ENCODE peak calls at places on chromosomes 11 and 22, in eight cellular contexts. G is mesendoderm; Y is stimulated activated CD4-positive, alpha-beta T cell treated with anti-CD3 and anti-CD28 coated beads, Interleukin-2, amount 100 ng/mL, for 48 hours; L is memory B cell; F is activated CD4-positive, alpha-beta T cell treated with anti-CD3 and anti-CD28 coated beads for 36 hours; D is choroid plexus epithelial cell; N is GM12891; Q is NCI-H1436. E is an unnamed sample.

GRCh38 chr11:31649567-31649966 is 140.0 kb downstream of the ELP4 start:
- DNase-seq in L (no peak), N (no peak), G (no peak), D (no peak), Y (no peak), Q (no peak), F (no peak), E (no peak)

GRCh38 chr22:47787501-47788227 is 1025.2 kb downstream of the TBC1D22A start:
- DNase-seq in Q (no peak), N (no peak), G (no peak), L (no peak), Y (no peak), D (no peak), F (no peak), E (no peak)

GRCh38 chr22:39462443-39463147 is 5.8 kb downstream of the MGAT3 start:
- DNase-seq in L (no peak), N (no peak), Y (no peak), G (peak), Q (no peak), F (no peak), D (no peak), E (no peak)

GRCh38 chr11:121671276-121672168 is 218.8 kb upstream of the SORL1-AS1 start:
- DNase-seq in G (no peak), D (peak), Y (no peak), L (no peak), F (no peak), Q (peak), N (no peak), E (no peak)

GRCh38 chr11:71213696-71214552 is 38.5 kb downstream of the SHANK2 start:
- DNase-seq in Q (no peak), G (no peak), L (no peak), Y (no peak), D (no peak), F (no peak), N (no peak), E (no peak)

GRCh38 chr11:106958506-106959248 is 59.6 kb downstream of the GUCY1A2 start:
- DNase-seq in N (no peak), G (no peak), F (no peak), Q (no peak), Y (no peak), L (no peak), D (peak), E (no peak)

GRCh38 chr11:8178297-8178696 is 9.5 kb upstream of the RIC3 start:
- DNase-seq in L (no peak), D (no peak), G (peak), N (no peak), Q (no peak), Y (no peak), F (no peak), E (no peak)

GRCh38 chr22:24321999-24322398 is 51.4 kb downstream of the SPECC1L start:
- DNase-seq in D (no peak), L (no peak), Y (no peak), F (no peak), G (no peak), N (no peak), Q (no peak), E (no peak)

GRCh38 chr11:61793084-61793828 is 545 bp downstream of the FEN1 start:
- DNase-seq in L (no peak), Q (no peak), G (no peak), F (peak), N (no peak), D (no peak), Y (no peak), E (no peak)

GRCh38 chr22:20267441-20268288 is 453 bp downstream of the RTN4R start:
- DNase-seq in N (no peak), Q (no peak), F (peak), D (no peak), Y (no peak), G (peak), L (no peak), E (no peak)

GRCh38 chr22:49370841-49371301 is 456.8 kb downstream of the BRD1 start:
- DNase-seq in G (no peak), L (no peak), Y (no peak), Q (no peak), D (no peak), N (no peak), F (no peak), E (no peak)

GRCh38 chr11:45180888-45181594 is 34.6 kb downstream of the PRDM11 start:
- DNase-seq in G (peak), L (no peak), F (peak), N (no peak), Q (no peak), Y (peak), D (peak), E (no peak)

GRCh38 chr22:38756631-38757463 is 1.0 kb upstream of the SUN2 start:
- DNase-seq in N (no peak), Q (no peak), Y (no peak), D (no peak), L (no peak), F (peak), G (no peak), E (no peak)

GRCh38 chr11:86440305-86440716 is 65.6 kb downstream of the CCDC81 start:
- DNase-seq in Q (no peak), F (no peak), L (no peak), D (peak), N (no peak), G (no peak), Y (no peak), E (no peak)

GRCh38 chr11:62933775-62934495 is 12.8 kb upstream of the CHRM1 start:
- DNase-seq in Y (no peak), G (no peak), F (no peak), N (no peak), D (no peak), Q (no peak), L (no peak), E (no peak)

GRCh38 chr11:116466231-116466630 is 306.6 kb downstream of the BUD13 start:
- DNase-seq in Y (no peak), L (no peak), Q (no peak), D (no peak), N (no peak), F (no peak), G (no peak), E (no peak)

GRCh38 chr11:11620251-11620965 is 1.4 kb downstream of the GALNT18 start:
- DNase-seq in L (no peak), N (peak), D (no peak), Y (peak), Q (peak), F (peak), G (peak), E (no peak)

GRCh38 chr11:118313242-118313641 is 8.7 kb downstream of the CD3E start:
- DNase-seq in N (no peak), G (no peak), L (no peak), F (no peak), D (no peak), Y (no peak), Q (no peak), E (no peak)

GRCh38 chr22:46052331-46052771 is 75.4 kb upstream of the WNT7B start:
- DNase-seq in G (no peak), N (no peak), Y (no peak), F (peak), D (peak), Q (no peak), L (no peak), E (no peak)

GRCh38 chr11:121459413-121460041 is 6.8 kb upstream of the SORL1-AS1 start:
- DNase-seq in D (no peak), N (no peak), Q (no peak), Y (no peak), L (no peak), G (no peak), F (no peak), E (no peak)

GRCh38 chr11:107770546-107770945 is 58.7 kb upstream of the SLN start:
- DNase-seq in F (no peak), N (no peak), G (peak), Y (no peak), L (no peak), D (peak), Q (no peak), E (no peak)

GRCh38 chr22:42967933-42968332 is 47.0 kb downstream of the PACSIN2 start:
- DNase-seq in Q (no peak), Y (no peak), D (no peak), N (no peak), L (peak), F (peak), G (no peak), E (no peak)

GRCh38 chr11:37978647-37979046 is 1380.6 kb upstream of the RAG2 start:
- DNase-seq in Q (no peak), N (no peak), L (no peak), D (peak), Y (no peak), F (no peak), G (no peak), E (no peak)

GRCh38 chr11:119251114-119251513 is 45.0 kb downstream of the CBL start:
- DNase-seq in G (peak), F (no peak), N (no peak), D (no peak), Q (no peak), L (no peak), Y (no peak), E (no peak)

GRCh38 chr11:93921695-93922468 is 71.5 kb upstream of the VSTM5 start:
- DNase-seq in L (no peak), D (peak), Q (peak), N (peak), F (peak), Y (peak), G (peak), E (peak)

GRCh38 chr11:11416502-11416901 is 63.5 kb upstream of the CSNK2A3 start:
- DNase-seq in N (no peak), G (no peak), D (peak), Q (no peak), F (no peak), Y (no peak), L (no peak), E (no peak)

GRCh38 chr11:288328-289144 is at the start of gene PGGHG:
- DNase-seq in F (peak), G (no peak), Q (peak), D (no peak), N (peak), L (no peak), Y (no peak), E (no peak)

GRCh38 chr11:133134561-133135173 is 397.6 kb downstream of the OPCML start:
- DNase-seq in F (peak), Q (peak), L (no peak), D (peak), G (peak), Y (peak), N (peak), E (peak)

GRCh38 chr11:64208086-64208795 is 1.7 kb downstream of the FERMT3 start:
- DNase-seq in G (no peak), D (no peak), Q (no peak), F (no peak), Y (no peak), L (no peak), N (no peak), E (no peak)

GRCh38 chr11:103889679-103890078 is 146.8 kb upstream of the DDI1 start:
- DNase-seq in Y (no peak), N (no peak), Q (no peak), D (no peak), L (no peak), G (no peak), F (no peak), E (no peak)